ENCODE peak calls at places on chromosomes 16 and 17, in seven cellular contexts. One of them, this sample, is unnamed.

GRCh38 chr16:4093495-4094137 is 22.6 kb downstream of the ADCY9 start:
- DNase-seq in esophagus squamous epithelium: no peak
- DNase-seq in CD4-positive, alpha-beta T cell: no peak
- DNase-seq in stimulated activated CD4-positive, alpha-beta T cell treated with anti-CD3 and anti-CD28 coated beads, TNF-alpha, amount 100 ng/mL, for 48 hours: no peak
- DNase-seq in left colon: no peak
- DNase-seq in body of pancreas: no peak
- DNase-seq in H1: no peak
- DNase-seq in this sample: no peak

GRCh38 chr16:86965331-86965730 is 351.9 kb downstream of the C16orf95 start:
- DNase-seq in CD4-positive, alpha-beta T cell: no peak
- DNase-seq in body of pancreas: no peak
- DNase-seq in H1: no peak
- DNase-seq in stimulated activated CD4-positive, alpha-beta T cell treated with anti-CD3 and anti-CD28 coated beads, TNF-alpha, amount 100 ng/mL, for 48 hours: no peak
- DNase-seq in esophagus squamous epithelium: no peak
- DNase-seq in left colon: no peak
- DNase-seq in this sample: no peak

GRCh38 chr17:72989074-72989610 is 103.3 kb downstream of the SLC39A11 start:
- DNase-seq in left colon: no peak
- DNase-seq in CD4-positive, alpha-beta T cell: no peak
- DNase-seq in H1: no peak
- DNase-seq in body of pancreas: no peak
- DNase-seq in stimulated activated CD4-positive, alpha-beta T cell treated with anti-CD3 and anti-CD28 coated beads, TNF-alpha, amount 100 ng/mL, for 48 hours: no peak
- DNase-seq in esophagus squamous epithelium: no peak
- DNase-seq in this sample: no peak

GRCh38 chr16:69040144-69040909 is 65.1 kb upstream of the HAS3 start:
- DNase-seq in H1: no peak
- DNase-seq in CD4-positive, alpha-beta T cell: no peak
- DNase-seq in esophagus squamous epithelium: no peak
- DNase-seq in body of pancreas: no peak
- DNase-seq in left colon: no peak
- DNase-seq in stimulated activated CD4-positive, alpha-beta T cell treated with anti-CD3 and anti-CD28 coated beads, TNF-alpha, amount 100 ng/mL, for 48 hours: no peak
- DNase-seq in this sample: no peak

GRCh38 chr16:68265078-68265925 is 976 bp downstream of the SLC7A6 start:
- DNase-seq in esophagus squamous epithelium: no peak
- DNase-seq in left colon: peak
- DNase-seq in body of pancreas: peak
- DNase-seq in stimulated activated CD4-positive, alpha-beta T cell treated with anti-CD3 and anti-CD28 coated beads, TNF-alpha, amount 100 ng/mL, for 48 hours: no peak
- DNase-seq in H1: no peak
- DNase-seq in CD4-positive, alpha-beta T cell: peak
- DNase-seq in this sample: peak

GRCh38 chr16:82425661-82426060 is 201.1 kb upstream of the CDH13 start:
- DNase-seq in body of pancreas: no peak
- DNase-seq in H1: no peak
- DNase-seq in left colon: no peak
- DNase-seq in stimulated activated CD4-positive, alpha-beta T cell treated with anti-CD3 and anti-CD28 coated beads, TNF-alpha, amount 100 ng/mL, for 48 hours: no peak
- DNase-seq in esophagus squamous epithelium: no peak
- DNase-seq in CD4-positive, alpha-beta T cell: no peak
- DNase-seq in this sample: no peak

GRCh38 chr17:6749519-6749918 is 6.3 kb upstream of the XAF1 start:
- DNase-seq in body of pancreas: no peak
- DNase-seq in left colon: no peak
- DNase-seq in stimulated activated CD4-positive, alpha-beta T cell treated with anti-CD3 and anti-CD28 coated beads, TNF-alpha, amount 100 ng/mL, for 48 hours: no peak
- DNase-seq in esophagus squamous epithelium: no peak
- DNase-seq in CD4-positive, alpha-beta T cell: no peak
- DNase-seq in H1: no peak
- DNase-seq in this sample: no peak

GRCh38 chr16:67664258-67664657 is 2.3 kb downstream of the ENKD1 start:
- DNase-seq in body of pancreas: peak
- DNase-seq in left colon: no peak
- DNase-seq in H1: no peak
- DNase-seq in CD4-positive, alpha-beta T cell: no peak
- DNase-seq in stimulated activated CD4-positive, alpha-beta T cell treated with anti-CD3 and anti-CD28 coated beads, TNF-alpha, amount 100 ng/mL, for 48 hours: no peak
- DNase-seq in esophagus squamous epithelium: no peak
- DNase-seq in this sample: no peak

GRCh38 chr16:12961621-12962020 is 60.2 kb downstream of the SHISA9 start:
- DNase-seq in body of pancreas: no peak
- DNase-seq in esophagus squamous epithelium: no peak
- DNase-seq in stimulated activated CD4-positive, alpha-beta T cell treated with anti-CD3 and anti-CD28 coated beads, TNF-alpha, amount 100 ng/mL, for 48 hours: no peak
- DNase-seq in H1: no peak
- DNase-seq in left colon: no peak
- DNase-seq in CD4-positive, alpha-beta T cell: no peak
- DNase-seq in this sample: peak

GRCh38 chr16:54277845-54278703 is 8.5 kb downstream of the IRX3 start:
- DNase-seq in H1: no peak
- DNase-seq in left colon: no peak
- DNase-seq in body of pancreas: no peak
- DNase-seq in CD4-positive, alpha-beta T cell: no peak
- DNase-seq in esophagus squamous epithelium: no peak
- DNase-seq in stimulated activated CD4-positive, alpha-beta T cell treated with anti-CD3 and anti-CD28 coated beads, TNF-alpha, amount 100 ng/mL, for 48 hours: no peak
- DNase-seq in this sample: no peak

GRCh38 chr17:65455972-65456343 is 105.5 kb downstream of the AXIN2 start:
- DNase-seq in left colon: peak
- DNase-seq in H1: peak
- DNase-seq in stimulated activated CD4-positive, alpha-beta T cell treated with anti-CD3 and anti-CD28 coated beads, TNF-alpha, amount 100 ng/mL, for 48 hours: no peak
- DNase-seq in esophagus squamous epithelium: no peak
- DNase-seq in body of pancreas: no peak
- DNase-seq in CD4-positive, alpha-beta T cell: peak
- DNase-seq in this sample: peak

GRCh38 chr17:49505854-49506253 is 10.8 kb downstream of the NGFR start:
- DNase-seq in H1: no peak
- DNase-seq in CD4-positive, alpha-beta T cell: no peak
- DNase-seq in esophagus squamous epithelium: no peak
- DNase-seq in left colon: no peak
- DNase-seq in body of pancreas: no peak
- DNase-seq in stimulated activated CD4-positive, alpha-beta T cell treated with anti-CD3 and anti-CD28 coated beads, TNF-alpha, amount 100 ng/mL, for 48 hours: no peak
- DNase-seq in this sample: no peak

GRCh38 chr16:68473358-68474064 is 25.2 kb upstream of the SMPD3 start:
- DNase-seq in left colon: no peak
- DNase-seq in esophagus squamous epithelium: no peak
- DNase-seq in body of pancreas: no peak
- DNase-seq in H1: no peak
- DNase-seq in CD4-positive, alpha-beta T cell: no peak
- DNase-seq in stimulated activated CD4-positive, alpha-beta T cell treated with anti-CD3 and anti-CD28 coated beads, TNF-alpha, amount 100 ng/mL, for 48 hours: no peak
- DNase-seq in this sample: no peak

GRCh38 chr17:1186214-1186820 is 6.5 kb upstream of the ABR start:
- DNase-seq in CD4-positive, alpha-beta T cell: no peak
- DNase-seq in esophagus squamous epithelium: no peak
- DNase-seq in stimulated activated CD4-positive, alpha-beta T cell treated with anti-CD3 and anti-CD28 coated beads, TNF-alpha, amount 100 ng/mL, for 48 hours: no peak
- DNase-seq in body of pancreas: no peak
- DNase-seq in left colon: no peak
- DNase-seq in H1: no peak
- DNase-seq in this sample: no peak

GRCh38 chr16:9139965-9140364 is 48.5 kb downstream of the HAPSTR1 start:
- DNase-seq in H1: no peak
- DNase-seq in left colon: no peak
- DNase-seq in CD4-positive, alpha-beta T cell: no peak
- DNase-seq in esophagus squamous epithelium: no peak
- DNase-seq in stimulated activated CD4-positive, alpha-beta T cell treated with anti-CD3 and anti-CD28 coated beads, TNF-alpha, amount 100 ng/mL, for 48 hours: no peak
- DNase-seq in body of pancreas: no peak
- DNase-seq in this sample: peak

GRCh38 chr17:69625449-69625848 is 211.0 kb downstream of the MAP2K6 start:
- DNase-seq in esophagus squamous epithelium: no peak
- DNase-seq in CD4-positive, alpha-beta T cell: no peak
- DNase-seq in H1: no peak
- DNase-seq in stimulated activated CD4-positive, alpha-beta T cell treated with anti-CD3 and anti-CD28 coated beads, TNF-alpha, amount 100 ng/mL, for 48 hours: no peak
- DNase-seq in body of pancreas: no peak
- DNase-seq in left colon: no peak
- DNase-seq in this sample: no peak

GRCh38 chr16:24253192-24253591 is 2.9 kb upstream of the CACNG3 start:
- DNase-seq in H1: peak
- DNase-seq in body of pancreas: peak
- DNase-seq in stimulated activated CD4-positive, alpha-beta T cell treated with anti-CD3 and anti-CD28 coated beads, TNF-alpha, amount 100 ng/mL, for 48 hours: peak
- DNase-seq in CD4-positive, alpha-beta T cell: peak
- DNase-seq in left colon: peak
- DNase-seq in esophagus squamous epithelium: no peak
- DNase-seq in this sample: peak

GRCh38 chr17:66714046-66715023 is 120.6 kb upstream of the CACNG5 start:
- DNase-seq in body of pancreas: no peak
- DNase-seq in left colon: peak
- DNase-seq in CD4-positive, alpha-beta T cell: no peak
- DNase-seq in H1: no peak
- DNase-seq in stimulated activated CD4-positive, alpha-beta T cell treated with anti-CD3 and anti-CD28 coated beads, TNF-alpha, amount 100 ng/mL, for 48 hours: no peak
- DNase-seq in esophagus squamous epithelium: no peak
- DNase-seq in this sample: peak

GRCh38 chr17:61284174-61284573 is 115.5 kb upstream of the TBX2 start:
- DNase-seq in body of pancreas: no peak
- DNase-seq in H1: no peak
- DNase-seq in stimulated activated CD4-positive, alpha-beta T cell treated with anti-CD3 and anti-CD28 coated beads, TNF-alpha, amount 100 ng/mL, for 48 hours: no peak
- DNase-seq in left colon: no peak
- DNase-seq in CD4-positive, alpha-beta T cell: no peak
- DNase-seq in esophagus squamous epithelium: no peak
- DNase-seq in this sample: no peak

GRCh38 chr17:68497885-68498319 is 14.3 kb upstream of the PRKAR1A start:
- DNase-seq in esophagus squamous epithelium: no peak
- DNase-seq in H1: no peak
- DNase-seq in left colon: peak
- DNase-seq in stimulated activated CD4-positive, alpha-beta T cell treated with anti-CD3 and anti-CD28 coated beads, TNF-alpha, amount 100 ng/mL, for 48 hours: no peak
- DNase-seq in body of pancreas: no peak
- DNase-seq in CD4-positive, alpha-beta T cell: no peak
- DNase-seq in this sample: peak

GRCh38 chr17:77420804-77421634 is 280.2 kb downstream of the SEC14L1 start:
- DNase-seq in CD4-positive, alpha-beta T cell: peak
- DNase-seq in esophagus squamous epithelium: no peak
- DNase-seq in body of pancreas: no peak
- DNase-seq in stimulated activated CD4-positive, alpha-beta T cell treated with anti-CD3 and anti-CD28 coated beads, TNF-alpha, amount 100 ng/mL, for 48 hours: no peak
- DNase-seq in left colon: no peak
- DNase-seq in H1: no peak
- DNase-seq in this sample: no peak

GRCh38 chr17:65027305-65027704 is 29.2 kb downstream of the GNA13 start:
- DNase-seq in body of pancreas: no peak
- DNase-seq in H1: peak
- DNase-seq in CD4-positive, alpha-beta T cell: peak
- DNase-seq in esophagus squamous epithelium: no peak
- DNase-seq in left colon: no peak
- DNase-seq in stimulated activated CD4-positive, alpha-beta T cell treated with anti-CD3 and anti-CD28 coated beads, TNF-alpha, amount 100 ng/mL, for 48 hours: no peak
- DNase-seq in this sample: no peak